ENCODE peak calls at places on chromosomes 2 and 18, in five cellular contexts. One of them, this sample, is unnamed.

GRCh38 chr2:123840614-123841013 is 184.5 kb upstream of the CNTNAP5 start:
- DNase-seq in NCI-H1417: no peak
- DNase-seq in PC-9: no peak
- DNase-seq in mesenteric fat pad: no peak
- DNase-seq in AG08396: no peak
- DNase-seq in this sample: no peak

GRCh38 chr2:150271952-150272351 is 215.5 kb downstream of the RND3 start:
- DNase-seq in AG08396: peak
- DNase-seq in NCI-H1417: no peak
- DNase-seq in PC-9: no peak
- DNase-seq in mesenteric fat pad: no peak
- DNase-seq in this sample: peak

GRCh38 chr2:171143670-171144062 is 17.0 kb downstream of the TLK1 start:
- DNase-seq in PC-9: no peak
- DNase-seq in NCI-H1417: no peak
- DNase-seq in AG08396: no peak
- DNase-seq in mesenteric fat pad: no peak
- DNase-seq in this sample: no peak

GRCh38 chr2:176745543-176746331 is 466.9 kb upstream of the HNRNPA3 start:
- DNase-seq in PC-9: no peak
- DNase-seq in NCI-H1417: no peak
- DNase-seq in mesenteric fat pad: no peak
- DNase-seq in AG08396: no peak
- DNase-seq in this sample: no peak

GRCh38 chr2:46814160-46814559 is 101.4 kb downstream of the MCFD2 start:
- DNase-seq in AG08396: no peak
- DNase-seq in NCI-H1417: no peak
- DNase-seq in mesenteric fat pad: peak
- DNase-seq in PC-9: no peak
- DNase-seq in this sample: no peak

GRCh38 chr18:40215981-40216380 is 1739.1 kb upstream of the PIK3C3 start:
- DNase-seq in mesenteric fat pad: no peak
- DNase-seq in AG08396: no peak
- DNase-seq in NCI-H1417: no peak
- DNase-seq in PC-9: no peak
- DNase-seq in this sample: no peak

GRCh38 chr2:215870088-215870490 is 143.3 kb downstream of the MREG start:
- DNase-seq in NCI-H1417: no peak
- DNase-seq in PC-9: peak
- DNase-seq in mesenteric fat pad: no peak
- DNase-seq in AG08396: peak
- DNase-seq in this sample: no peak

GRCh38 chr2:240989451-240990265 is 8.8 kb upstream of the SNED1 start:
- DNase-seq in mesenteric fat pad: no peak
- DNase-seq in PC-9: peak
- DNase-seq in AG08396: no peak
- DNase-seq in NCI-H1417: no peak
- DNase-seq in this sample: no peak

GRCh38 chr2:44560961-44561360 is 199.2 kb downstream of the CAMKMT start:
- DNase-seq in mesenteric fat pad: no peak
- DNase-seq in AG08396: no peak
- DNase-seq in PC-9: no peak
- DNase-seq in NCI-H1417: no peak
- DNase-seq in this sample: no peak

GRCh38 chr2:132910432-132910831 is 240.4 kb upstream of the LYPD1 start:
- DNase-seq in NCI-H1417: no peak
- DNase-seq in mesenteric fat pad: no peak
- DNase-seq in AG08396: no peak
- DNase-seq in PC-9: no peak
- DNase-seq in this sample: no peak

GRCh38 chr2:112055833-112056625 is 960 bp downstream of the TMEM87B start:
- DNase-seq in PC-9: peak
- DNase-seq in NCI-H1417: peak
- DNase-seq in mesenteric fat pad: no peak
- DNase-seq in AG08396: peak
- DNase-seq in this sample: no peak

GRCh38 chr2:240596491-240596931 is 10.0 kb downstream of the CAPN10 start:
- DNase-seq in NCI-H1417: no peak
- DNase-seq in AG08396: no peak
- DNase-seq in mesenteric fat pad: peak
- DNase-seq in PC-9: no peak
- DNase-seq in this sample: no peak

GRCh38 chr2:62297642-62298010 is 101.7 kb downstream of the B3GNT2 start:
- DNase-seq in PC-9: no peak
- DNase-seq in AG08396: no peak
- DNase-seq in NCI-H1417: no peak
- DNase-seq in mesenteric fat pad: no peak
- DNase-seq in this sample: no peak

GRCh38 chr18:76386071-76386470 is 109.0 kb downstream of the ZNF516 start:
- DNase-seq in AG08396: no peak
- DNase-seq in mesenteric fat pad: peak
- DNase-seq in PC-9: no peak
- DNase-seq in NCI-H1417: no peak
- DNase-seq in this sample: no peak

GRCh38 chr2:105249891-105250290 is 8.3 kb downstream of the GPR45 start:
- DNase-seq in PC-9: no peak
- DNase-seq in mesenteric fat pad: no peak
- DNase-seq in AG08396: no peak
- DNase-seq in NCI-H1417: no peak
- DNase-seq in this sample: no peak

GRCh38 chr2:191710411-191710900 is 32.5 kb downstream of the NABP1 start:
- DNase-seq in PC-9: no peak
- DNase-seq in AG08396: peak
- DNase-seq in mesenteric fat pad: no peak
- DNase-seq in NCI-H1417: no peak
- DNase-seq in this sample: no peak

GRCh38 chr2:224187220-224187619 is 148.1 kb upstream of the SERPINE2 start:
- DNase-seq in PC-9: no peak
- DNase-seq in mesenteric fat pad: no peak
- DNase-seq in AG08396: no peak
- DNase-seq in NCI-H1417: no peak
- DNase-seq in this sample: no peak

GRCh38 chr2:172095146-172095904 is 7.4 kb downstream of the DLX2 start:
- DNase-seq in AG08396: peak
- DNase-seq in PC-9: peak
- DNase-seq in mesenteric fat pad: no peak
- DNase-seq in NCI-H1417: no peak
- DNase-seq in this sample: no peak

GRCh38 chr2:133884739-133885381 is 316.6 kb upstream of the NCKAP5 start:
- DNase-seq in mesenteric fat pad: no peak
- DNase-seq in AG08396: peak
- DNase-seq in PC-9: no peak
- DNase-seq in NCI-H1417: no peak
- DNase-seq in this sample: no peak

GRCh38 chr2:160228141-160228963 is 28.3 kb upstream of the ITGB6 start:
- DNase-seq in PC-9: no peak
- DNase-seq in mesenteric fat pad: no peak
- DNase-seq in AG08396: peak
- DNase-seq in NCI-H1417: no peak
- DNase-seq in this sample: no peak

GRCh38 chr2:226660524-226660923 is 139.1 kb downstream of the IRS1 start:
- DNase-seq in PC-9: no peak
- DNase-seq in NCI-H1417: no peak
- DNase-seq in mesenteric fat pad: no peak
- DNase-seq in AG08396: peak
- DNase-seq in this sample: no peak

GRCh38 chr2:229342376-229342775 is 71.3 kb upstream of the PID1 start:
- DNase-seq in NCI-H1417: peak
- DNase-seq in mesenteric fat pad: no peak
- DNase-seq in PC-9: peak
- DNase-seq in AG08396: no peak
- DNase-seq in this sample: no peak

GRCh38 chr2:231228223-231228622 is 29.8 kb downstream of the ARMC9 start:
- DNase-seq in mesenteric fat pad: no peak
- DNase-seq in PC-9: no peak
- DNase-seq in NCI-H1417: peak
- DNase-seq in AG08396: no peak
- DNase-seq in this sample: no peak

This sample was measured in epithelial cell of prostate.